ENCODE peak calls at places on chromosomes 12 and 14, in five cellular contexts. A is hypothalamus, R is GM12891, Q is T-helper 2 cell, E is NCI-H1092 treated with DMSO at 0.1 percent for 48 hours. G is an unnamed sample.

GRCh38 chr12:57655541-57656240 is 22.7 kb upstream of the B4GALNT1 start:
- DNase-seq in E (no peak), Q (no peak), A (no peak), R (no peak), G (no peak)

GRCh38 chr12:6899837-6900519 is 4.6 kb upstream of the LRRC23 start:
- DNase-seq in R (no peak), Q (no peak), A (peak), E (no peak), G (no peak)

GRCh38 chr12:116441292-116441691 is 117.9 kb upstream of the MAP1LC3B2 start:
- DNase-seq in Q (no peak), A (no peak), E (no peak), R (no peak), G (no peak)

GRCh38 chr12:51593539-51593938 is 2.5 kb downstream of the SCN8A start:
- DNase-seq in A (no peak), Q (no peak), E (no peak), R (no peak), G (no peak)

GRCh38 chr12:93750056-93750455 is 72.9 kb downstream of the CRADD start:
- DNase-seq in Q (no peak), A (no peak), E (no peak), R (no peak), G (no peak)

GRCh38 chr12:120532701-120533238 is 1.4 kb upstream of the RNF10 start:
- DNase-seq in Q (no peak), A (no peak), E (no peak), R (no peak), G (no peak)

GRCh38 chr14:63524537-63525155 is 18.5 kb downstream of the PPP2R5E start:
- DNase-seq in E (no peak), Q (no peak), R (peak), A (no peak), G (no peak)

GRCh38 chr12:19261773-19262172 is 132.2 kb downstream of the PLEKHA5 start:
- DNase-seq in R (no peak), Q (no peak), E (no peak), A (no peak), G (no peak)

G was measured in activated T-helper 9 cell treated with anti-CD3 and anti-CD28 coated beads, Interleukin-2, amount 50 U/mL, for 16 hours.